ENCODE peak calls at places on chromosomes 4 and X, in nine cellular contexts. B, I, H, D, J, G, Q, O and A are unnamed samples.

GRCh38 chrX:36867143-36867542 is 141.0 kb upstream of the FAM47C start:
- DNase-seq in J (peak; percentile 2), I (peak; percentile 29), H (peak; percentile 9), B (no peak), G (no peak), D (no peak), Q (peak; percentile 9), O (no peak), A (peak; percentile 9)

GRCh38 chr4:181225616-181226261 is 1017.5 kb upstream of the TENM3 start:
- DNase-seq in Q (no peak), O (no peak), I (no peak), D (no peak), H (no peak), B (no peak), G (no peak), J (no peak), A (no peak)

GRCh38 chr4:117134386-117134785 is 49.0 kb upstream of the TRAM1L1 start:
- DNase-seq in B (no peak), I (peak; percentile 61), D (no peak), G (no peak), O (peak; percentile 25), J (peak; percentile 0), Q (peak; percentile 84), H (peak; percentile 62), A (peak; percentile 16)

GRCh38 chr4:38876636-38877035 is 9.0 kb downstream of the FAM114A1 start:
- DNase-seq in J (no peak), I (no peak), D (no peak), Q (no peak), B (no peak), H (no peak), G (no peak), O (no peak), A (no peak)

GRCh38 chr4:6469144-6469543 is 3.3 kb downstream of the PPP2R2C start:
- DNase-seq in H (no peak), J (no peak), O (no peak), I (no peak), Q (no peak), G (no peak), B (no peak), D (no peak), A (no peak)

GRCh38 chr4:168643083-168643795 is 146.4 kb downstream of the PALLD start:
- DNase-seq in Q (no peak), J (no peak), G (no peak), O (no peak), B (no peak), H (peak; percentile 59), I (no peak), D (no peak), A (no peak)

GRCh38 chr4:119025916-119026661 is 109.5 kb upstream of the MYOZ2 start:
- DNase-seq in J (peak; percentile 38), O (peak; percentile 24), D (no peak), H (peak; percentile 93), I (peak; percentile 93), B (peak; percentile 52), G (no peak), Q (peak; percentile 93), A (peak; percentile 84)

GRCh38 chr4:134313591-134313990 is 112.0 kb upstream of the PABPC4L start:
- DNase-seq in H (no peak), B (no peak), D (no peak), Q (no peak), I (no peak), J (no peak), O (no peak), G (no peak), A (peak; percentile 67)

GRCh38 chr4:80711956-80712355 is 318.6 kb upstream of the BMP3 start:
- DNase-seq in O (no peak), J (no peak), D (no peak), G (no peak), B (no peak), Q (peak; percentile 14), H (no peak), I (no peak), A (no peak)

GRCh38 chrX:19611636-19612376 is 96.5 kb upstream of the MAP3K15 start:
- DNase-seq in D (no peak), J (no peak), Q (no peak), H (no peak), I (no peak), O (no peak), B (no peak), G (no peak), A (no peak)

GRCh38 chrX:153649915-153650782 is 3.1 kb downstream of the DUSP9 start:
- DNase-seq in H (no peak), O (no peak), D (no peak), G (no peak), B (peak; percentile 15), J (no peak), I (no peak), Q (no peak), A (no peak)

GRCh38 chrX:118872102-118872566 is 48.5 kb downstream of the ZCCHC12 start:
- DNase-seq in B (peak; percentile 29), O (no peak), D (no peak), G (no peak), Q (no peak), J (no peak), I (peak; percentile 1), H (peak; percentile 2), A (peak; percentile 1)

GRCh38 chr4:87356832-87357526 is 34.0 kb downstream of the HSD17B11 start:
- DNase-seq in O (no peak), Q (no peak), D (no peak), I (peak; percentile 81), G (no peak), B (no peak), J (no peak), H (no peak), A (no peak)

GRCh38 chrX:150409964-150410363 is 46.8 kb downstream of the MAMLD1 start:
- DNase-seq in G (no peak), I (no peak), B (no peak), O (no peak), D (no peak), Q (no peak), H (no peak), J (no peak), A (no peak)

GRCh38 chrX:118254611-118255010 is 91.3 kb upstream of the WDR44 start:
- DNase-seq in B (no peak), I (peak; percentile 48), D (no peak), Q (peak; percentile 57), O (peak; percentile 39), J (peak; percentile 25), H (peak; percentile 69), G (no peak), A (peak; percentile 11)

GRCh38 chrX:65985922-65986588 is 53.8 kb downstream of the VSIG4 start:
- DNase-seq in J (peak; percentile 25), B (no peak), G (peak; percentile 10), Q (peak; percentile 47), D (no peak), H (peak; percentile 47), I (peak; percentile 75), O (peak; percentile 24), A (peak; percentile 35)

GRCh38 chr4:138775485-138775884 is 240.1 kb upstream of the NOCT start:
- DNase-seq in I (no peak), H (no peak), G (no peak), J (no peak), Q (no peak), O (no peak), D (no peak), B (no peak), A (no peak)
- TF ChIP-seq CTCF in I (no peak), H (no peak), G (no peak), J (no peak), Q (no peak), O (no peak), D (no peak), B (no peak), A (no peak)

GRCh38 chr4:77308843-77309242 is 151.8 kb downstream of the CCNG2 start:
- DNase-seq in D (no peak), I (peak; percentile 69), Q (peak; percentile 35), O (no peak), B (no peak), G (no peak), J (peak; percentile 21), H (peak; percentile 56), A (peak; percentile 33)
- TF ChIP-seq CTCF in D (no peak), I (peak; percentile 64), Q (peak; percentile 54), O (peak; percentile 44), B (peak; percentile 39), G (peak; percentile 43), J (peak; percentile 40), H (peak; percentile 59), A (peak; percentile 76)

DNA sequence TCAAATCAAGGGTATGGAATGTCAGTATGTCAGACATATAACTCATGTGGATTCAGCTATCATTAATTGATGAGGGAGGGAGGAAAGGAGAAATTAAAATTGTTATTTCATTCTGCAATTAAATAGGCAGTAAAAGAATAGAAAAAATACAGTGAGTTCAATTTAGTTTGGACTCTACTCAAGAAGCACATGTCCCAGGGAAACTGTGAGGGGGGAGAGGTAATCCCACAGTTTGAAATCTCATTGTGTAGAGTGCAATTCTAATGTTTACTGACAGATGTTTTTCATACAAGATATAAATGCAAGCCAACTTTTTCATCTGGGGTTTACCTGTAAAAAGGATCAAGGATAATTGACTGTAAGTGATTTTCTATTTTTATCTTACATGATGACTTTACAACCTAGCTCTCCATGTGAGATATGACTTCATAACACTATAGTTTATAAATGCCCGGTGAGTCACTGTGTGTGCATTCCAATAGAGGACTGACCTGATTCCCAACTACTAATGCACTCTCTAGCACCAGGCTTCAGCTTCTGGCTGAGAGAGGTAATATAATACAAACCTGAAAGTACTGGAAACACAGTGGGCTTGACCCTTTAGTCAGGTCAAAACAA is 35.2 kb upstream of the SCD5 start:
- DNase-seq in B (peak; percentile 30), H (peak; percentile 85), D (no peak), G (peak; percentile 74), J (no peak), Q (peak; percentile 94), O (peak; percentile 48), I (peak; percentile 89), A (peak; percentile 89)
- TF ChIP-seq CTCF in B (no peak), H (no peak), D (no peak), G (no peak), J (no peak), Q (peak; percentile 25), O (no peak), I (peak; percentile 26), A (peak; percentile 31)

GRCh38 chrX:129522184-129523059 is 868 bp downstream of the SMARCA1 start:
- DNase-seq in H (peak; percentile 76), Q (peak; percentile 54), I (peak; percentile 47), J (peak; percentile 55), O (no peak), B (peak; percentile 61), D (no peak), G (no peak), A (peak; percentile 55)
- TF ChIP-seq CTCF in H (peak; percentile 11), Q (peak; percentile 18), I (peak; percentile 8), J (no peak), O (peak; percentile 38), B (no peak), D (no peak), G (no peak), A (peak; percentile 23)

GRCh38 chr4:53490965-53491622 is 100.2 kb downstream of the LNX1 start:
- DNase-seq in I (peak; percentile 78), H (peak; percentile 92), G (peak; percentile 88), D (no peak), B (no peak), O (no peak), J (peak; percentile 46), Q (peak; percentile 93), A (peak; percentile 82)
- TF ChIP-seq CTCF in I (peak; percentile 70), H (peak; percentile 68), G (peak; percentile 72), D (peak; percentile 55), B (peak; percentile 71), O (peak; percentile 63), J (peak; percentile 52), Q (peak; percentile 71), A (peak; percentile 88)